ENCODE peak calls at places on chromosomes 2 and 18, in seven cellular contexts. One of them, this sample, is unnamed.
A peak's percentile ranks its signal among the peaks of the same experiment; 100 is the strongest.

GRCh38 chr2:10342245-10342951 is 39.7 kb downstream of the HPCAL1 start:
- DNase-seq in neural progenitor cell: no peak
- DNase-seq in A673: no peak
- DNase-seq in HCT116: no peak
- DNase-seq in cardiac fibroblast: no peak
- DNase-seq in ascending aorta: no peak
- DNase-seq in H1: no peak
- DNase-seq in this sample: no peak

GRCh38 chr2:15486770-15487169 is 74.4 kb downstream of the NBAS start:
- DNase-seq in neural progenitor cell: no peak
- DNase-seq in A673: no peak
- DNase-seq in HCT116: no peak
- DNase-seq in cardiac fibroblast: no peak
- DNase-seq in ascending aorta: no peak
- DNase-seq in H1: no peak
- DNase-seq in this sample: no peak

GRCh38 chr2:1830936-1831616 is 86.8 kb upstream of the PXDN start:
- DNase-seq in neural progenitor cell: no peak
- DNase-seq in A673: no peak
- DNase-seq in HCT116: no peak
- DNase-seq in cardiac fibroblast: peak; percentile 15
- DNase-seq in ascending aorta: peak; percentile 85
- DNase-seq in H1: no peak
- DNase-seq in this sample: no peak

GRCh38 chr2:232438951-232439757 is 16.8 kb upstream of the ALPI start:
- DNase-seq in neural progenitor cell: no peak
- DNase-seq in A673: no peak
- DNase-seq in HCT116: no peak
- DNase-seq in cardiac fibroblast: peak; percentile 27
- DNase-seq in ascending aorta: no peak
- DNase-seq in H1: peak; percentile 71
- DNase-seq in this sample: peak; percentile 74

GRCh38 chr2:47221956-47222355 is 66.8 kb upstream of the STPG4 start:
- DNase-seq in neural progenitor cell: no peak
- DNase-seq in A673: peak; percentile 25
- DNase-seq in HCT116: no peak
- DNase-seq in cardiac fibroblast: peak; percentile 85
- DNase-seq in ascending aorta: peak; percentile 35
- DNase-seq in H1: no peak
- DNase-seq in this sample: no peak

GRCh38 chr2:202149155-202149762 is 76.2 kb downstream of the KIAA2012 start:
- DNase-seq in neural progenitor cell: peak; percentile 92
- DNase-seq in A673: peak; percentile 77
- DNase-seq in HCT116: no peak
- DNase-seq in cardiac fibroblast: peak; percentile 17
- DNase-seq in ascending aorta: no peak
- DNase-seq in H1: peak; percentile 68
- DNase-seq in this sample: no peak

GRCh38 chr18:11873670-11874340 is 22.6 kb downstream of the CHMP1B start:
- DNase-seq in neural progenitor cell: no peak
- DNase-seq in A673: no peak
- DNase-seq in HCT116: no peak
- DNase-seq in cardiac fibroblast: no peak
- DNase-seq in ascending aorta: peak; percentile 52
- DNase-seq in H1: no peak
- DNase-seq in this sample: no peak

GRCh38 chr2:34242741-34243123 is 643.6 kb upstream of the FAM98A start:
- DNase-seq in neural progenitor cell: no peak
- DNase-seq in A673: no peak
- DNase-seq in HCT116: no peak
- DNase-seq in cardiac fibroblast: no peak
- DNase-seq in ascending aorta: no peak
- DNase-seq in H1: no peak
- DNase-seq in this sample: no peak

GRCh38 chr2:26976242-26976641 is 5.8 kb downstream of the MAPRE3 start:
- DNase-seq in neural progenitor cell: no peak
- DNase-seq in A673: no peak
- DNase-seq in HCT116: no peak
- DNase-seq in cardiac fibroblast: peak; percentile 62
- DNase-seq in ascending aorta: no peak
- DNase-seq in H1: no peak
- DNase-seq in this sample: no peak

GRCh38 chr2:176473177-176473576 is 203.9 kb downstream of the MTX2 start:
- DNase-seq in neural progenitor cell: no peak
- DNase-seq in A673: peak; percentile 63
- DNase-seq in HCT116: no peak
- DNase-seq in cardiac fibroblast: peak; percentile 35
- DNase-seq in ascending aorta: no peak
- DNase-seq in H1: no peak
- DNase-seq in this sample: peak; percentile 9

GRCh38 chr2:41965173-41965875 is 82.5 kb upstream of the PKDCC start:
- DNase-seq in neural progenitor cell: no peak
- DNase-seq in A673: no peak
- DNase-seq in HCT116: no peak
- DNase-seq in cardiac fibroblast: no peak
- DNase-seq in ascending aorta: no peak
- DNase-seq in H1: no peak
- DNase-seq in this sample: no peak

GRCh38 chr18:26619350-26619749 is 71.0 kb upstream of the KCTD1 start:
- DNase-seq in neural progenitor cell: no peak
- DNase-seq in A673: no peak
- DNase-seq in HCT116: no peak
- DNase-seq in cardiac fibroblast: no peak
- DNase-seq in ascending aorta: no peak
- DNase-seq in H1: no peak
- DNase-seq in this sample: no peak

GRCh38 chr2:191382801-191383200 is 137.6 kb downstream of the MYO1B start:
- DNase-seq in neural progenitor cell: no peak
- DNase-seq in A673: no peak
- DNase-seq in HCT116: no peak
- DNase-seq in cardiac fibroblast: peak; percentile 89
- DNase-seq in ascending aorta: no peak
- DNase-seq in H1: no peak
- DNase-seq in this sample: peak; percentile 72

GRCh38 chr2:200050921-200051620 is 95.7 kb downstream of the MAIP1 start:
- DNase-seq in neural progenitor cell: no peak
- DNase-seq in A673: peak; percentile 53
- DNase-seq in HCT116: no peak
- DNase-seq in cardiac fibroblast: no peak
- DNase-seq in ascending aorta: no peak
- DNase-seq in H1: no peak
- DNase-seq in this sample: peak; percentile 68

GRCh38 chr18:30925795-30926194 is 116.7 kb downstream of the DSC3 start:
- DNase-seq in neural progenitor cell: no peak
- DNase-seq in A673: no peak
- DNase-seq in HCT116: no peak
- DNase-seq in cardiac fibroblast: no peak
- DNase-seq in ascending aorta: no peak
- DNase-seq in H1: no peak
- DNase-seq in this sample: no peak

GRCh38 chr18:32301976-32302743 is 112.3 kb downstream of the MEP1B start:
- DNase-seq in neural progenitor cell: no peak
- DNase-seq in A673: no peak
- DNase-seq in HCT116: no peak
- DNase-seq in cardiac fibroblast: peak; percentile 90
- DNase-seq in ascending aorta: peak; percentile 72
- DNase-seq in H1: no peak
- DNase-seq in this sample: peak; percentile 40

GRCh38 chr18:22346968-22347611 is 70.6 kb downstream of the CTAGE1 start:
- DNase-seq in neural progenitor cell: peak; percentile 77
- DNase-seq in A673: no peak
- DNase-seq in HCT116: no peak
- DNase-seq in cardiac fibroblast: peak; percentile 53
- DNase-seq in ascending aorta: peak; percentile 89
- DNase-seq in H1: peak; percentile 64
- DNase-seq in this sample: peak; percentile 72

GRCh38 chr2:174789001-174789400 is 24.7 kb upstream of the CHRNA1 start:
- DNase-seq in neural progenitor cell: no peak
- DNase-seq in A673: no peak
- DNase-seq in HCT116: no peak
- DNase-seq in cardiac fibroblast: no peak
- DNase-seq in ascending aorta: no peak
- DNase-seq in H1: no peak
- DNase-seq in this sample: no peak

GRCh38 chr2:191280304-191280703 is 35.1 kb downstream of the MYO1B start:
- DNase-seq in neural progenitor cell: peak; percentile 84
- DNase-seq in A673: no peak
- DNase-seq in HCT116: no peak
- DNase-seq in cardiac fibroblast: no peak
- DNase-seq in ascending aorta: no peak
- DNase-seq in H1: no peak
- DNase-seq in this sample: no peak

GRCh38 chr2:200913654-200914053 is 24.5 kb downstream of the NIF3L1 start:
- DNase-seq in neural progenitor cell: no peak
- DNase-seq in A673: no peak
- DNase-seq in HCT116: no peak
- DNase-seq in cardiac fibroblast: peak; percentile 81
- DNase-seq in ascending aorta: no peak
- DNase-seq in H1: no peak
- DNase-seq in this sample: no peak

GRCh38 chr2:9707008-9707407 is 76.2 kb upstream of the YWHAQ start:
- DNase-seq in neural progenitor cell: no peak
- DNase-seq in A673: no peak
- DNase-seq in HCT116: no peak
- DNase-seq in cardiac fibroblast: no peak
- DNase-seq in ascending aorta: no peak
- DNase-seq in H1: no peak
- DNase-seq in this sample: no peak

GRCh38 chr18:68478246-68478645 is 236.7 kb downstream of the TMX3 start:
- DNase-seq in neural progenitor cell: no peak
- DNase-seq in A673: no peak
- DNase-seq in HCT116: no peak
- DNase-seq in cardiac fibroblast: no peak
- DNase-seq in ascending aorta: no peak
- DNase-seq in H1: no peak
- DNase-seq in this sample: no peak

GRCh38 chr18:64244571-64244970 is 95.7 kb upstream of the LINC00305 start:
- DNase-seq in neural progenitor cell: peak; percentile 12
- DNase-seq in A673: peak; percentile 69
- DNase-seq in HCT116: no peak
- DNase-seq in cardiac fibroblast: no peak
- DNase-seq in ascending aorta: no peak
- DNase-seq in H1: no peak
- DNase-seq in this sample: peak; percentile 5

GRCh38 chr2:241562269-241562891 is 3.8 kb downstream of the BOK start:
- DNase-seq in neural progenitor cell: no peak
- DNase-seq in A673: no peak
- DNase-seq in HCT116: no peak
- DNase-seq in cardiac fibroblast: no peak
- DNase-seq in ascending aorta: no peak
- DNase-seq in H1: no peak
- DNase-seq in this sample: no peak

DNA sequence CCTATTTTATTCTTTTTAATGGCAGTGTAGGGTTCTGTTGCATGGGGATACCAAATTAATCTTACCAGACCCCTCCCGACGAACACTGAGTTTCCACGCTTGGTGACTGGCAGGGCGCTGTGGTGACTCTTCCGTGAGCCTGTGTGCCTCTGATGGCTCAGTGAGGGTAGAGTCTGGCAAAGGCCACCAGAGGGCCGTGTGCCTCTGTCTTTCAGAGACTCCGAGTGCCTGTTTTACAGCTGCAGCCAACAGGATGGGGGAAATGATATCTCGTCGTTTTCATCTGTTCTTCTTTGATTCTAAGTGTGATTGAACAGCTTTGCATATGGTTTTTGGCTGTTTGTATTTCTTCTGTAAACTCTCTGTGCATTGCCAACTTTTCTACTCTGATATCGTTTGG is 99.8 kb downstream of the ZNF236 start:
- DNase-seq in neural progenitor cell: peak; percentile 80
- DNase-seq in A673: peak; percentile 35
- DNase-seq in HCT116: peak; percentile 2
- DNase-seq in cardiac fibroblast: peak; percentile 42
- DNase-seq in ascending aorta: no peak
- DNase-seq in H1: no peak
- DNase-seq in this sample: peak; percentile 9
- TF ChIP-seq CTCF in neural progenitor cell: peak; percentile 65
- TF ChIP-seq CTCF in A673: peak; percentile 58
- TF ChIP-seq CTCF in HCT116: peak; percentile 29
- TF ChIP-seq CTCF in cardiac fibroblast: peak; percentile 53
- TF ChIP-seq CTCF in ascending aorta: peak; percentile 23
- TF ChIP-seq CTCF in H1: peak; percentile 84
- TF ChIP-seq CTCF in this sample: no peak

GRCh38 chr2:239278361-239278760 is 122.5 kb downstream of the HDAC4 start:
- DNase-seq in neural progenitor cell: no peak
- DNase-seq in A673: no peak
- DNase-seq in HCT116: no peak
- DNase-seq in cardiac fibroblast: no peak
- DNase-seq in ascending aorta: no peak
- DNase-seq in H1: no peak
- DNase-seq in this sample: no peak
- TF ChIP-seq CTCF in neural progenitor cell: no peak
- TF ChIP-seq CTCF in A673: no peak
- TF ChIP-seq CTCF in HCT116: no peak
- TF ChIP-seq CTCF in cardiac fibroblast: no peak
- TF ChIP-seq CTCF in ascending aorta: no peak
- TF ChIP-seq CTCF in H1: no peak
- TF ChIP-seq CTCF in this sample: no peak

DNA sequence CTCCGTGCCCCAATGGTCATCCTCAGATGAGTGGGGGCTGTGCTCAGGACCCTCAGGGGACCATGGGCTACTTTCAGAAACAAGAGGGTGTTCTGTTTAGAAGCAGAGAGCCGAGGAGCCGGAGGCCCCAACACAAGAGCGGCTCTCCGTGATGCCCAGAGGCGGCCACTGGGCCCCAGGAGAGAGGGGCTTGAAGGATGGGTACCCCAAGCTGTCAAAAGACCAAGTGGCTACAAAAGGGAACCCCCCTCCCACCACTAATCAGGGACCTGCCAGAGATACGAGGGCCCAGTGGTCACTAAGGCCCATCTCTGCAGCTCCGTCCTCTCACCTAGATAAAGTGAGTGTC is 93.6 kb downstream of the HDAC4 start:
- DNase-seq in neural progenitor cell: no peak
- DNase-seq in A673: no peak
- DNase-seq in HCT116: no peak
- DNase-seq in cardiac fibroblast: no peak
- DNase-seq in ascending aorta: peak; percentile 54
- DNase-seq in H1: no peak
- DNase-seq in this sample: no peak
- TF ChIP-seq CTCF in neural progenitor cell: no peak
- TF ChIP-seq CTCF in A673: no peak
- TF ChIP-seq CTCF in HCT116: no peak
- TF ChIP-seq CTCF in cardiac fibroblast: no peak
- TF ChIP-seq CTCF in ascending aorta: no peak
- TF ChIP-seq CTCF in H1: no peak
- TF ChIP-seq CTCF in this sample: no peak

DNA sequence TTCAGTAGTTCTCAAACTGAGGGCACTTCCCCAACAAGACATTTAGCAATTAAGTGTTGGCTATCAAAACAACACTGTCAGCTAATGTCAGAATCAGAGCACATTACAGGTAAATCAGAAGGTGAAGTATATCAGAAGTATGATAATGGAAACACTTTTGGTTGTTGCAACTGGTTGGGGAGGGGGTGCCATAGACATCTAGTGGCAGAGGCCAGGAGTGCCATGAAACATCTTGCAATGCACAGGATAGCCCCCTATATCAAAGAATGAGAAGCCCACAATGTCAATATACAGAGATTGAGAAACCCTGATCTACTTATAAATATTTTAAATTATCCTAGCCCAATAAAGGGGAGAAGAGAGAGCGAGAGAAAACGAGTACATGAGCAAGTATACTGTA is 4.9 kb upstream of the XPO1 start:
- DNase-seq in neural progenitor cell: no peak
- DNase-seq in A673: no peak
- DNase-seq in HCT116: no peak
- DNase-seq in cardiac fibroblast: no peak
- DNase-seq in ascending aorta: no peak
- DNase-seq in H1: no peak
- DNase-seq in this sample: no peak
- TF ChIP-seq CTCF in neural progenitor cell: peak; percentile 25
- TF ChIP-seq CTCF in A673: peak; percentile 33
- TF ChIP-seq CTCF in HCT116: no peak
- TF ChIP-seq CTCF in cardiac fibroblast: no peak
- TF ChIP-seq CTCF in ascending aorta: no peak
- TF ChIP-seq CTCF in H1: peak; percentile 4
- TF ChIP-seq CTCF in this sample: no peak